ENCODE peak calls at places on chromosomes 16 and 17, in ten cellular contexts. One of them, this sample, is unnamed.

GRCh38 chr17:29565643-29566472 is 979 bp downstream of the ABHD15 start:
- DNase-seq in IMR-90: no peak
- DNase-seq in PC-3: no peak
- DNase-seq in SK-N-SH: peak
- DNase-seq in HCT116: peak
- DNase-seq in neural progenitor cell: peak
- DNase-seq in fibroblast of lung: no peak
- DNase-seq in GM12878: no peak
- DNase-seq in DND-41: peak
- DNase-seq in PC-9: peak
- DNase-seq in this sample: peak

GRCh38 chr16:2224183-2224486 is 744 bp downstream of the E4F1 start:
- DNase-seq in IMR-90: peak
- DNase-seq in PC-3: peak
- DNase-seq in SK-N-SH: no peak
- DNase-seq in HCT116: no peak
- DNase-seq in neural progenitor cell: no peak
- DNase-seq in fibroblast of lung: peak
- DNase-seq in GM12878: no peak
- DNase-seq in DND-41: no peak
- DNase-seq in PC-9: no peak
- DNase-seq in this sample: peak

GRCh38 chr16:48918520-48919258 is 308.7 kb upstream of the N4BP1 start:
- DNase-seq in IMR-90: no peak
- DNase-seq in PC-3: peak
- DNase-seq in SK-N-SH: no peak
- DNase-seq in HCT116: peak
- DNase-seq in neural progenitor cell: no peak
- DNase-seq in fibroblast of lung: no peak
- DNase-seq in GM12878: no peak
- DNase-seq in DND-41: no peak
- DNase-seq in PC-9: no peak
- DNase-seq in this sample: no peak

GRCh38 chr17:21548236-21548635 is 144.1 kb upstream of the KCNJ18 start:
- DNase-seq in IMR-90: no peak
- DNase-seq in PC-3: no peak
- DNase-seq in SK-N-SH: no peak
- DNase-seq in HCT116: no peak
- DNase-seq in neural progenitor cell: no peak
- DNase-seq in fibroblast of lung: no peak
- DNase-seq in GM12878: no peak
- DNase-seq in DND-41: no peak
- DNase-seq in PC-9: no peak
- DNase-seq in this sample: no peak

GRCh38 chr17:2388020-2388704 is 12.7 kb downstream of the MNT start:
- DNase-seq in IMR-90: no peak
- DNase-seq in PC-3: no peak
- DNase-seq in SK-N-SH: peak
- DNase-seq in HCT116: no peak
- DNase-seq in neural progenitor cell: no peak
- DNase-seq in fibroblast of lung: no peak
- DNase-seq in GM12878: no peak
- DNase-seq in DND-41: no peak
- DNase-seq in PC-9: no peak
- DNase-seq in this sample: no peak

GRCh38 chr16:21704733-21705132 is 41.0 kb downstream of the OTOA start:
- DNase-seq in IMR-90: no peak
- DNase-seq in PC-3: no peak
- DNase-seq in SK-N-SH: no peak
- DNase-seq in HCT116: no peak
- DNase-seq in neural progenitor cell: no peak
- DNase-seq in fibroblast of lung: no peak
- DNase-seq in GM12878: no peak
- DNase-seq in DND-41: no peak
- DNase-seq in PC-9: peak
- DNase-seq in this sample: no peak

GRCh38 chr17:8151641-8152111 is 528 bp downstream of the PER1 start:
- DNase-seq in IMR-90: peak
- DNase-seq in PC-3: peak
- DNase-seq in SK-N-SH: no peak
- DNase-seq in HCT116: no peak
- DNase-seq in neural progenitor cell: peak
- DNase-seq in fibroblast of lung: peak
- DNase-seq in GM12878: no peak
- DNase-seq in DND-41: peak
- DNase-seq in PC-9: no peak
- DNase-seq in this sample: no peak

GRCh38 chr17:80287038-80287437 is 26.4 kb downstream of the RNF213 start:
- DNase-seq in IMR-90: no peak
- DNase-seq in PC-3: no peak
- DNase-seq in SK-N-SH: no peak
- DNase-seq in HCT116: no peak
- DNase-seq in neural progenitor cell: no peak
- DNase-seq in fibroblast of lung: peak
- DNase-seq in GM12878: no peak
- DNase-seq in DND-41: no peak
- DNase-seq in PC-9: no peak
- DNase-seq in this sample: no peak

GRCh38 chr17:40616592-40616991 is 31.0 kb downstream of the SMARCE1 start:
- DNase-seq in IMR-90: no peak
- DNase-seq in PC-3: no peak
- DNase-seq in SK-N-SH: no peak
- DNase-seq in HCT116: no peak
- DNase-seq in neural progenitor cell: no peak
- DNase-seq in fibroblast of lung: no peak
- DNase-seq in GM12878: no peak
- DNase-seq in DND-41: no peak
- DNase-seq in PC-9: no peak
- DNase-seq in this sample: no peak

GRCh38 chr17:40614431-40615294 is 33.0 kb downstream of the SMARCE1 start:
- DNase-seq in IMR-90: no peak
- DNase-seq in PC-3: no peak
- DNase-seq in SK-N-SH: no peak
- DNase-seq in HCT116: no peak
- DNase-seq in neural progenitor cell: no peak
- DNase-seq in fibroblast of lung: no peak
- DNase-seq in GM12878: no peak
- DNase-seq in DND-41: no peak
- DNase-seq in PC-9: no peak
- DNase-seq in this sample: no peak

GRCh38 chr17:40615989-40616476 is 31.6 kb downstream of the SMARCE1 start:
- DNase-seq in IMR-90: no peak
- DNase-seq in PC-3: no peak
- DNase-seq in SK-N-SH: no peak
- DNase-seq in HCT116: no peak
- DNase-seq in neural progenitor cell: no peak
- DNase-seq in fibroblast of lung: no peak
- DNase-seq in GM12878: no peak
- DNase-seq in DND-41: no peak
- DNase-seq in PC-9: no peak
- DNase-seq in this sample: no peak

GRCh38 chr17:40613755-40614154 is 33.9 kb downstream of the SMARCE1 start:
- DNase-seq in IMR-90: no peak
- DNase-seq in PC-3: no peak
- DNase-seq in SK-N-SH: no peak
- DNase-seq in HCT116: no peak
- DNase-seq in neural progenitor cell: no peak
- DNase-seq in fibroblast of lung: no peak
- DNase-seq in GM12878: no peak
- DNase-seq in DND-41: no peak
- DNase-seq in PC-9: no peak
- DNase-seq in this sample: no peak

DNA sequence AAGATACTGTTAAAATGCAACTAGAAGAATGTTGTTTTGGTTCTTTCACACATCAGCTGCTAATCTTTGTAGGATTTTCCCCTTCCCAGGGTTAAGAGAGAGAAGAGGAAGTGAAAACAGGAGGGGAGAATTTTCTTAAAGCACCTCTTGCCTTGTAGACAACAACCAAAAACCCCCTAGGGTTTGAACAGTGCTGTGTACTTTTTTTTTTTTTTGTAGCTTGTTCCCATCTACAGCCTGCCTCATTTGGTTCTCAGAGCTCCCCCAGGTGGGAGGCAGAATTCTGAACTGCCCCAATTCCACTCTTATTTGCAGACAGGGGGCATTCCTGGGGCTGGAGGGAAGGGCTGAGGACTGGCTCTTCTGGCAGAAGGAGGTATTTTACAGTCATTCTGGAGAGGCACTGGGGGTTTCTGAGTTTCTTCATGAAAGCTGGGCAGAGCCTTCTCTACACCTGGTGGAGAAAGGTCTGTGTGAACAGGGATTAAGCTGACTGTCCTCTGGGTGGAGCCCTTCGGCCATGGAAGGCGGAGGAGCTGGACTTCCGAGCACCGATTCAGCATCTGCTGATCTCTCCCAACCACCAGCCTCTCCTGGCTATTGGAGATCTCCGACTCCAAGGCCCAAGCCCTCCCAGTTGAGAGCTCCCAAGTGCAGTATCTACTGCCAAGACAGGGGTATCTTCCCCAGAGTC is 32.2 kb downstream of the SMARCE1 start:
- DNase-seq in IMR-90: peak
- DNase-seq in PC-3: peak
- DNase-seq in SK-N-SH: peak
- DNase-seq in HCT116: peak
- DNase-seq in neural progenitor cell: peak
- DNase-seq in fibroblast of lung: peak
- DNase-seq in GM12878: peak
- DNase-seq in DND-41: no peak
- DNase-seq in PC-9: peak
- DNase-seq in this sample: peak
- TF ChIP-seq CTCF in IMR-90: peak
- TF ChIP-seq CTCF in PC-3: peak
- TF ChIP-seq CTCF in SK-N-SH: peak
- TF ChIP-seq CTCF in HCT116: peak
- TF ChIP-seq CTCF in neural progenitor cell: peak
- TF ChIP-seq CTCF in fibroblast of lung: peak
- TF ChIP-seq CTCF in GM12878: peak
- TF ChIP-seq CTCF in DND-41: peak
- TF ChIP-seq CTCF in PC-9: peak
- TF ChIP-seq CTCF in this sample: peak

DNA sequence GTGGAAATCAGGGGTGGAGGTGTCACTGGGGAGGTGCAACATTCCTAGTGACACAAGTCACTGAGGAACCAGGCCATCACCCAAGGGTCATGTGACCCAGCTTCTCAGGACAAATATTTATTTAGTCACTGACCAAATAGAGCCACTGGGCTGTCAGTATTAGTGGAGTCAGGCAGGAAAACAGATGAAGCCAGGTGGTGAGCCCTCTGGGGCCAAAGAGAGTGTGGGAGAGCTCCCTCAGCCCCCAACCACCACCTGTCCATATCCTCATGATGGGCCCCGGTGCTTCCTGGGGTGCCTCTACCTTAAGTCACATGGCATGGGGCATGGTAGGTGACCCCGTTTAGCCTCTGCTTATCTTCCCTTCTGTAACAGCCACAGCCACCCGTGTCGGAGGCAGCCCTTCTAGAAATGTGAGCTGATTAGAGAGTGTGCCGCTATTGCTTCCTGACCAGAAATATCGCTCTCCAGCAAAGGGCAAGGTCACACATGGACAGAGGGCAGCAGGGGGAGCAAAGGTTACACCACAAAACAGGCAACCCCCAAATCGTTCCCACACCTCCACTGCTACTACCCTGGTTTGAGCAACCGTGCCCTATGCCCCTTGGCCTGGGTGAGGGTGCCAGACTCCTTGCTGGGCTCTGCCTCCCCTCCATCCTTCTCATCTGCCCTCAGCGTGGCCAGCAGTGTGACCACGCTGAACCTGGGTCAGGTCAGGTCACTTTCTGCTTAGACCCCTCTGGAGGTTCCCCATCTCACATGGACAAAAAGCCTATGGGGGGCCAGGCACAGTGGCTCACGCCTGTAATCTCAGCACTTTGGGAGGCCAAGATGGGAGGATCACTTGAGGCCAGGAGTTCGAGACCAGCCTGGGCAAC is 8.6 kb upstream of the AKTIP start:
- DNase-seq in IMR-90: no peak
- DNase-seq in PC-3: peak
- DNase-seq in SK-N-SH: no peak
- DNase-seq in HCT116: no peak
- DNase-seq in neural progenitor cell: no peak
- DNase-seq in fibroblast of lung: no peak
- DNase-seq in GM12878: no peak
- DNase-seq in DND-41: peak
- DNase-seq in PC-9: peak
- DNase-seq in this sample: no peak
- H3K4me2 ChIP-seq in IMR-90: no peak
- H3K4me2 ChIP-seq in PC-3: peak
- H3K4me2 ChIP-seq in SK-N-SH: no peak
- H3K4me2 ChIP-seq in HCT116: no peak
- H3K4me2 ChIP-seq in neural progenitor cell: no peak
- H3K4me2 ChIP-seq in fibroblast of lung: no peak
- H3K4me2 ChIP-seq in GM12878: no peak
- H3K4me2 ChIP-seq in DND-41: no peak
- H3K4me2 ChIP-seq in PC-9: peak
- H3K4me2 ChIP-seq in this sample: no peak

DNA sequence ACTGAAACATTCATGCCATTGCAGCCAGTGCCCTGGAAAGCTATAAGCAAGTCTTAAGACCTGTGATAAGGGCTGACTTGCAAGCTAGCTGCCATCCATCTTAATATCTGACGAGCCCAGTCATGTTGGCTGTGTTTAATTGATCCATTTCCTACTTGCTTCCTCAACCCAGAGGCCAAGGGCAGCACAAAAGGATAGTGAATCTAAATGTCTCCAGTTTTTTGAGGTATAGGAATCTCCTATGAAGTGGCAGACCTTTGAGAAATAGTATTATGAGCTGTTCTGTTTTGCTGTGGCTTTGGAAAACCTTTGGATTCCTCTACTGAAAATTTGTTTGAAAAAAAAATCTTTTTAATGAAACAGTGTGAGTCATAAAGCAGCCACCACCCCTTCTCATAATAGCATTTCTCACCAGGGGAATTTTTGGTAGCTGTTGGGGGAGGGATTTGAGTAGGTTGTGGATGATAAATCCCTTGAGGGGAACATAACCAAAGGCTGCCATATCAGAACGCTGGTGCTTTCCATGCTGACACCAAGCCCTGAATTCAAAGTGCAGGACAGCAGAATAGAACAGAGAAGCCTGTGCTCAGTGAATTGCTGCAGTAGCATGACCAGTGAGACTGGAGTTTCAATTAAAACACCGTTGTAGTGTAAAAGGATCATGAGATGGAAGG is 12.9 kb downstream of the ZNRF1 start:
- DNase-seq in IMR-90: peak
- DNase-seq in PC-3: peak
- DNase-seq in SK-N-SH: no peak
- DNase-seq in HCT116: peak
- DNase-seq in neural progenitor cell: no peak
- DNase-seq in fibroblast of lung: peak
- DNase-seq in GM12878: peak
- DNase-seq in DND-41: no peak
- DNase-seq in PC-9: peak
- DNase-seq in this sample: no peak
- H2AFZ ChIP-seq in IMR-90: peak
- H2AFZ ChIP-seq in PC-3: no peak
- H2AFZ ChIP-seq in SK-N-SH: peak
- H2AFZ ChIP-seq in HCT116: no peak
- H2AFZ ChIP-seq in neural progenitor cell: no peak
- H2AFZ ChIP-seq in fibroblast of lung: no peak
- H2AFZ ChIP-seq in GM12878: peak
- H2AFZ ChIP-seq in DND-41: no peak
- H2AFZ ChIP-seq in PC-9: no peak
- H2AFZ ChIP-seq in this sample: no peak

DNA sequence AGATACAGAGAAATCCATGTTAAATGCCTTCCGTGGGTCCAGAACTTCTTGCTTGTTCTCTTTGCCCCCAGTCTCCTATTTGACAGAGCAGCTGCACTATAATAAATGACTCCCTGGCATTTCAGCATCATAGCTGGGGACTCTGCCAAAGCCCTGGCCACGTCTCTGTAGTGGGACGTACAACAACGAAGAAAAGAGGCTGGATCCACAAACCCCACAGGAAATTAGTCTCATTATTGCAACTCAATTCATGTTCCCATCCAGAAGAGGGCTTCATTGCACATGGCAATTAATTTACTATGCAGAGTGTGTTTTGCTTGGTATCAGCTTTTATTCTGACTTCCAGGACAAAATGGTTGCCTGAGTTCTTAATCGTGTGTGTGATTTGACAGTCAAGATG is 121.3 kb downstream of the CDH13 start:
- DNase-seq in IMR-90: peak
- DNase-seq in PC-3: no peak
- DNase-seq in SK-N-SH: no peak
- DNase-seq in HCT116: no peak
- DNase-seq in neural progenitor cell: no peak
- DNase-seq in fibroblast of lung: peak
- DNase-seq in GM12878: no peak
- DNase-seq in DND-41: no peak
- DNase-seq in PC-9: no peak
- DNase-seq in this sample: no peak
- TF ChIP-seq CTCF in IMR-90: peak
- TF ChIP-seq CTCF in PC-3: no peak
- TF ChIP-seq CTCF in SK-N-SH: peak
- TF ChIP-seq CTCF in HCT116: no peak
- TF ChIP-seq CTCF in neural progenitor cell: no peak
- TF ChIP-seq CTCF in fibroblast of lung: peak
- TF ChIP-seq CTCF in GM12878: no peak
- TF ChIP-seq CTCF in DND-41: no peak
- TF ChIP-seq CTCF in PC-9: no peak
- TF ChIP-seq CTCF in this sample: no peak